ENCODE peak calls at places on chromosomes 7 and 10, in seven cellular contexts. X is SW480; A is activated T-helper 1 cell treated with anti-CD3 and anti-CD28 coated beads, Interleukin-2, amount 50 U/mL, for 16 hours; J is stimulated activated CD8-positive, alpha-beta memory T cell treated with anti-CD3 and anti-CD28 coated beads, Interleukin-4, amount 100 ng/mL, for 24 hours; Q is MV-4-11; I is mesenteric fat pad; O is astrocyte of the hippocampus. M is an unnamed sample.

GRCh38 chr7:81751619-81752317 is 18.1 kb downstream of the HGF start:
- DNase-seq in X (no peak), A (no peak), J (no peak), Q (no peak), I (no peak), O (no peak), M (no peak)

GRCh38 chr10:131546086-131546810 is 234.7 kb upstream of the TCERG1L start:
- DNase-seq in X (peak), A (no peak), J (no peak), Q (no peak), I (no peak), O (no peak), M (no peak)

GRCh38 chr10:33376976-33377657 is 42.6 kb upstream of the NRP1 start:
- DNase-seq in X (peak), A (no peak), J (no peak), Q (no peak), I (no peak), O (peak), M (no peak)

GRCh38 chr10:103761075-103761920 is 94.1 kb downstream of the SH3PXD2A start:
- DNase-seq in X (peak), A (no peak), J (no peak), Q (no peak), I (no peak), O (no peak), M (no peak)

GRCh38 chr7:50647286-50647980 is 82.2 kb upstream of the DDC start:
- DNase-seq in X (no peak), A (no peak), J (no peak), Q (no peak), I (no peak), O (no peak), M (no peak)

GRCh38 chr7:53596230-53596629 is 560.8 kb downstream of the POM121L12 start:
- DNase-seq in X (peak), A (no peak), J (no peak), Q (peak), I (no peak), O (peak), M (no peak)

GRCh38 chr7:41967156-41967555 is 264.3 kb upstream of the INHBA start:
- DNase-seq in X (no peak), A (no peak), J (no peak), Q (peak), I (no peak), O (no peak), M (no peak)

GRCh38 chr10:2137549-2138174 is 400.3 kb upstream of the ADARB2 start:
- DNase-seq in X (peak), A (no peak), J (no peak), Q (no peak), I (no peak), O (no peak), M (peak)

GRCh38 chr7:135659159-135659837 is 3.0 kb upstream of the STMP1 start:
- DNase-seq in X (no peak), A (no peak), J (no peak), Q (peak), I (no peak), O (no peak), M (no peak)

GRCh38 chr10:61313460-61313859 is 139.7 kb downstream of the TMEM26 start:
- DNase-seq in X (no peak), A (no peak), J (no peak), Q (no peak), I (no peak), O (peak), M (no peak)

GRCh38 chr10:70494536-70494935 is 16.0 kb downstream of the PALD1 start:
- DNase-seq in X (no peak), A (no peak), J (peak), Q (peak), I (no peak), O (no peak), M (no peak)

GRCh38 chr10:55786461-55786860 is 574.6 kb downstream of the ZWINT start:
- DNase-seq in X (no peak), A (no peak), J (no peak), Q (no peak), I (no peak), O (no peak), M (no peak)

GRCh38 chr7:85833071-85833470 is 646.2 kb upstream of the SEMA3D start:
- DNase-seq in X (no peak), A (no peak), J (no peak), Q (no peak), I (no peak), O (peak), M (no peak)

GRCh38 chr7:69595415-69595814 is 2.9 kb upstream of the AUTS2 start:
- DNase-seq in X (no peak), A (no peak), J (no peak), Q (no peak), I (no peak), O (no peak), M (no peak)

GRCh38 chr7:65448824-65449504 is 75.3 kb downstream of the ZNF92 start:
- DNase-seq in X (no peak), A (no peak), J (no peak), Q (no peak), I (no peak), O (peak), M (no peak)

GRCh38 chr10:88507380-88507779 is 75.7 kb downstream of the RNLS start:
- DNase-seq in X (no peak), A (no peak), J (no peak), Q (no peak), I (no peak), O (no peak), M (no peak)

GRCh38 chr10:71001470-71001869 is 113.1 kb upstream of the PCBD1 start:
- DNase-seq in X (no peak), A (no peak), J (no peak), Q (no peak), I (no peak), O (no peak), M (no peak)

GRCh38 chr7:123802249-123802648 is 42.7 kb upstream of the HYAL4 start:
- DNase-seq in X (no peak), A (no peak), J (no peak), Q (no peak), I (no peak), O (no peak), M (no peak)

GRCh38 chr10:131689016-131689415 is 211.8 kb upstream of the PPP2R2D start:
- DNase-seq in X (no peak), A (no peak), J (no peak), Q (no peak), I (peak), O (no peak), M (no peak)

M was measured in SK-MEL-5.